ENCODE peak calls at places on chromosomes 1 and 21, in five cellular contexts. T is aorta; R is IMR-90; V is A673; C is CD8-positive, alpha-beta T cell. F is an unnamed sample. For H3K36me3, the result is how much of the 10 kb centered on the place peaks cover.

GRCh38 chr1:85838238-85838637 is 130.0 kb upstream of the ZNHIT6 start:
- DNase-seq in T (no peak), R (no peak), V (no peak), C (no peak), F (no peak)

GRCh38 chr1:213892471-213892870 is 95.3 kb upstream of the PROX1 start:
- DNase-seq in T (no peak), R (no peak), V (no peak), C (no peak), F (no peak)

GRCh38 chr1:21931171-21932093 is 5.7 kb downstream of the HSPG2 start:
- DNase-seq in T (peak), R (peak), V (no peak), C (no peak), F (no peak)

GRCh38 chr1:45122724-45123123 is 83.7 kb downstream of the ZSWIM5 start:
- DNase-seq in T (no peak), R (no peak), V (no peak), C (no peak), F (no peak)

GRCh38 chr1:6998267-6998666 is 213.0 kb downstream of the CAMTA1 start:
- DNase-seq in T (no peak), R (no peak), V (peak), C (no peak), F (no peak)

GRCh38 chr21:36156815-36157670 is at the start of gene DOP1B:
- DNase-seq in T (no peak), R (no peak), V (peak), C (peak), F (peak)

GRCh38 chr1:179302076-179302475 is 8.5 kb downstream of the SOAT1 start:
- DNase-seq in T (no peak), R (peak), V (no peak), C (no peak), F (no peak)

GRCh38 chr1:152380932-152381331 is 21.1 kb upstream of the FLG2 start:
- DNase-seq in T (no peak), R (no peak), V (no peak), C (no peak), F (no peak)

GRCh38 chr1:245416771-245417170 is 262.0 kb downstream of the KIF26B start:
- DNase-seq in T (no peak), R (no peak), V (no peak), C (no peak), F (no peak)

GRCh38 chr1:245419572-245419971 is 264.8 kb downstream of the KIF26B start:
- DNase-seq in T (no peak), R (no peak), V (no peak), C (no peak), F (no peak)

GRCh38 chr1:245418029-245418428 is 263.2 kb downstream of the KIF26B start:
- DNase-seq in T (no peak), R (no peak), V (no peak), C (no peak), F (no peak)

DNA sequence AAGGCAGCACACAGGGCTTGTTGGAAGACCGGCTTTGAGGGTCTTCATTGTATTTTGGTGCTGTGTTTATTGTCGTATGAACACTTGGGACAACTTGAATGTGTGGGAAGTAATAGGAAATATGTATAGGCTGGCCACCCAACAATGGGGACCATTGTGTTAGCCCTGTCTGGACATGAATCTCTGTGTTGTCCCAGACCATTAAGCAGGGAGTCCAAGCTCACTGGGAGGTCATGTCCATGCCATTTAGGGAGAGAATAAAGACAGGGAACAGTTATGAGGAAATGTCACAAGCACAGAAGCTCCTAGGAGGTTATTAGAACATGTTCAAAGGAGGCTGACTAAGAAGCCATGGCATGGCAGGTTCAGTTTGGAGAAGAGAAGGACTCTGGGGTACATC is 266.1 kb downstream of the KIF26B start:
- DNase-seq in T (no peak), R (no peak), V (no peak), C (no peak), F (no peak)
- H3K27ac ChIP-seq in T (no peak), R (no peak), V (no peak), C (no peak), F (no peak)

GRCh38 chr21:37193676-37194075 is 73.5 kb downstream of the VPS26C start:
- DNase-seq in T (no peak), R (no peak), V (no peak), C (no peak), F (no peak)
- H3K36me3 ChIP-seq in T (under half), R (half or more), V (under half), C (under half), F (half or more)

DNA sequence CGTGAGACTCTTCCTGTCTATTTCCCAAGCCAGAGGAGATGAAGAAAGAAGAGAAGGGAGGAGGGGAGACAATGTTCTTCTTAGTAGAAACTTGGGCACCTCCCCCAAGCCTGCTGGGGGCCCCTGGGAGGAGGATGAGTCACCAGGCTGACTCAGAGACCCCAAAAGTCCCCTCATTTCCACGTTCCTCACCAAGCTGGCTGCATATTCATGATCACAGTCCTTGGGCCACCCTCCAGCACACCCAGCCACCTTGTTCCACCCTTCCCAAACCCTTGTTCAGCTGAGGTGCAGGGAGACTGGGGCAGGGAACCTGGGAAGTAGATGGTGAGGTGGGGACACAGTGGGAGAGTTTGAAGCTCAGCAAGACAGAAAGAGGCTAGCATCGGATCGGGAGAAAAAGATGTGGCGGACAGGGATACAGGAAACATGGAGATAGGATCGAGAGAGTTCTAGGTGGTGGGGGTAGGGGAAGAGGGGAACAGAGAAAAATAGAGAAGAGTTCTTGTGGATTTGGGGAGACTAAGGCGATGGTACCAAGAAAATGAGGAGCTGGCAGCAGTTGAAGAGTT is 712 bp downstream of the RAB13 start:
- DNase-seq in T (peak), R (peak), V (peak), C (no peak), F (no peak)
- H3K27ac ChIP-seq in T (peak), R (peak), V (peak), C (no peak), F (no peak)

GRCh38 chr1:154552036-154552435 is 6.4 kb downstream of the UBE2Q1 start:
- DNase-seq in T (no peak), R (no peak), V (no peak), C (no peak), F (no peak)
- H3K36me3 ChIP-seq in T (under half), R (half or more), V (half or more), C (half or more), F (half or more)

DNA sequence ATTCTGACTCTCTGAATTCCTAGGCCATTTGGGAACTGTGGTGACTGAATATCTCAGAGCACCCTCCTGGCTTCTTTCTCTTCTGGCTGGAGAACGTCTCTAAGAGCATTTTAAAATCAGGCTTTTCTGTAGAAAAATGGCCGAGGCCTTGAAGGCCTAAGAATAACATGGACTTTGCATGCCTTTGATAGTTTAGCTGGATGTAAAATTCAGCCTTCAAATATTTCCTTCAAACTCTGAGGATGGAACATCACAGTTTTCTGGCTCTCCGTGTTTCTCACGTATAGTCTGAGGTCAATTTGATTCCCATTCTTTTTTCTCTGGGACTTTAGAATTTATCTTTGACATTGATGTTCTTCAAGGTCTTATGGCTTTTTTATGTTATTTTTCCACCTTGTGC is 34.0 kb downstream of the ARHGEF16 start:
- DNase-seq in T (no peak), R (no peak), V (no peak), C (no peak), F (no peak)
- H3K27ac ChIP-seq in T (no peak), R (no peak), V (no peak), C (no peak), F (no peak)

GRCh38 chr1:32651461-32652073 is 559 bp downstream of the RBBP4 start:
- DNase-seq in T (no peak), R (no peak), V (no peak), C (no peak), F (no peak)
- H3K36me3 ChIP-seq in T (under half), R (under half), V (under half), C (under half), F (half or more)

GRCh38 chr1:94922756-94923465 is 4.0 kb downstream of the CNN3 start:
- DNase-seq in T (no peak), R (peak), V (no peak), C (no peak), F (no peak)
- H3K27ac ChIP-seq in T (peak), R (peak), V (no peak), C (no peak), F (no peak)

GRCh38 chr1:43422995-43423671 is 30.6 kb downstream of the HYI start:
- DNase-seq in T (peak), R (no peak), V (no peak), C (no peak), F (no peak)

GRCh38 chr1:43427524-43427923 is 26.2 kb downstream of the HYI start:
- DNase-seq in T (peak), R (no peak), V (no peak), C (no peak), F (no peak)

GRCh38 chr1:43423672-43424550 is 29.8 kb downstream of the HYI start:
- DNase-seq in T (peak), R (no peak), V (no peak), C (no peak), F (no peak)

GRCh38 chr1:43426221-43426620 is 27.5 kb downstream of the HYI start:
- DNase-seq in T (peak), R (no peak), V (no peak), C (no peak), F (no peak)

GRCh38 chr1:43425045-43425444 is 28.7 kb downstream of the HYI start:
- DNase-seq in T (peak), R (peak), V (no peak), C (no peak), F (no peak)
- H3K36me3 ChIP-seq in T (under half), R (half or more), V (under half), C (half or more), F (half or more)

DNA sequence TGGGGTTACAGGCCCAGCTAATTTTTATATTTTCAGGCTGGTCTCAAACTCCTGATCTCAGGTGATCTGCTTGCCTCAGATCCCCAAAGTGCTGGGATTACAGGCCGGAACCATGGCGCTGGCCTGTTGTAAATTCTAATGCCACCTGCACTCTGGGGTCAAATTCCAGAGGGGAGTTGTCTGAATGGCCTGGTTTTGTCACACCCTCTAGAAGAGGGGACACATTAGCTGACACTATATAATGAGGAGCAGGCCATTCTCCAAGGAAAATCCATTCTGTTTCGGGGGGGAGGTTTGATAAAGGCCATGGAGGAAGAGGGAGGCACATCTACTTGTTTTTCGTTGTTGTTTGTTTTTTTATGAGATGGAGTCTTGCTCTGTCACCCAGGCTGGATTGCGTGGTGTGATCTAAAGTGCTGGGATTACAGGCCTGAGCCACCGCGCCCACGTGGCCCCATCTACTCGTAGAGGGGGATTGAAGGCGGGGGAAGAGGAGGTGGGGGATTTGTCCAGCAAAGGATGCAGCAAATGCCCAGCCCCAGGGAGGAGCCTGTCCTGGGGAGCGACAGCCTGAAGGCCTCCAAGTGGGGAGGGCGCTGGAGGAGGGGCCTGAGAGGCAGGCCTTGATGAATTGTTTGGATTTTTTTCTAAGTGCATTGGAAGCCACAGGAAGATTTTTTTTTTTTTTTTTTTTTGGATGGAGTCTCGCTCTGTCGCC is 78.4 kb upstream of the SLC45A1 start:
- DNase-seq in T (no peak), R (peak), V (no peak), C (no peak), F (no peak)
- H3K27ac ChIP-seq in T (no peak), R (peak), V (no peak), C (no peak), F (no peak)

F was measured in DND-41.